ENCODE peak calls at places on chromosomes 4 and X, in nine cellular contexts. Y, J, L, M, Z, X, H, E and K are unnamed samples.

GRCh38 chr4:38390962-38391361 is 273.0 kb upstream of the KLF3 start:
- DNase-seq in L (no peak), E (no peak), Z (no peak), Y (no peak), M (no peak), X (no peak), H (no peak), J (no peak), K (no peak)

GRCh38 chr4:173420821-173421220 is 21.9 kb upstream of the SCRG1 start:
- DNase-seq in Z (no peak), X (no peak), M (no peak), Y (no peak), H (no peak), L (no peak), E (peak; percentile 37), J (no peak), K (no peak)

GRCh38 chr4:8010618-8011017 is 71.0 kb upstream of the AFAP1 start:
- DNase-seq in J (no peak), E (no peak), M (no peak), L (no peak), Y (no peak), X (no peak), H (peak; percentile 73), Z (no peak), K (peak; percentile 30)

GRCh38 chrX:3548743-3549441 is 164.6 kb downstream of the PRKX start:
- DNase-seq in H (no peak), J (no peak), Y (no peak), E (peak; percentile 44), Z (peak; percentile 4), L (no peak), X (no peak), M (no peak), K (no peak)

GRCh38 chr4:7398104-7398423 is 36.7 kb downstream of the PSAPL1 start:
- DNase-seq in X (no peak), E (no peak), Z (no peak), L (no peak), M (no peak), J (peak; percentile 83), Y (peak; percentile 89), H (no peak), K (no peak)

GRCh38 chrX:149527705-149528104 is 13.1 kb upstream of the EOLA1 start:
- DNase-seq in H (no peak), X (peak; percentile 34), Z (peak; percentile 38), J (no peak), Y (no peak), E (no peak), L (peak; percentile 16), M (peak; percentile 54), K (no peak)

GRCh38 chrX:103373581-103373980 is 2.8 kb upstream of the BEX3 start:
- DNase-seq in L (no peak), H (no peak), J (no peak), M (peak; percentile 41), E (no peak), X (no peak), Y (no peak), Z (no peak), K (no peak)

GRCh38 chr4:153267013-153267412 is 62.8 kb downstream of the TRIM2 start:
- DNase-seq in J (no peak), E (no peak), M (no peak), L (no peak), H (no peak), Z (peak; percentile 65), X (no peak), Y (no peak), K (no peak)

GRCh38 chrX:119466970-119467369 is 1.3 kb upstream of the SLC25A5 start:
- DNase-seq in Y (no peak), M (no peak), H (no peak), E (no peak), J (no peak), Z (no peak), L (no peak), X (no peak), K (no peak)

GRCh38 chr4:184284742-184285141 is 67.1 kb upstream of the ENPP6 start:
- DNase-seq in H (no peak), Y (no peak), J (no peak), Z (no peak), M (no peak), E (no peak), X (peak; percentile 62), L (no peak), K (no peak)

GRCh38 chr4:139223682-139224317 is 46.8 kb upstream of the ELF2 start:
- DNase-seq in X (no peak), Z (peak; percentile 33), E (peak; percentile 72), Y (no peak), L (no peak), H (no peak), M (no peak), J (no peak), K (peak; percentile 32)

GRCh38 chr4:41369680-41370079 is 113.0 kb downstream of the UCHL1 start:
- DNase-seq in X (no peak), E (no peak), H (no peak), M (no peak), J (no peak), L (no peak), Y (no peak), Z (peak; percentile 73), K (no peak)

GRCh38 chrX:115373308-115373707 is 83.8 kb downstream of the LUZP4 start:
- DNase-seq in Y (no peak), M (no peak), E (no peak), X (no peak), Z (no peak), L (no peak), H (peak; percentile 47), J (no peak), K (no peak)

DNA sequence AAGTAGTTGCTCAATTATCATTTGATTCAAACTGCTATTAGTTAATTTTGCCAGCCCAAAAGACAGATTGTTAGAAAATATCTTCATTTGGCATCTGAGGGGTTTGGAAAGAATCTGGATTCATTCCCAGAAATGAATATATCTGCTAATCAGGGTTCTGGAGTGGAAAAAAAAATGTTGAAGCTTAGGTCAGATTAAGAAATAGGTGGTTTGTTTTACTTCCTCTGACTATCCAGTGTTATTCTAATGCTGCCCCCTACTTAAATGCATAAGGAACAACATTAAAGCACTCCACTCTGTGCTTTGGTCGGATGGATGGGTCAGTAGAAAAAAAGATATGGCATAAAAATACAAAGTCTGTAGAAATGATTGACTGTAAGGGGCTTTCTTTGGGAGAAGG is 89.0 kb downstream of the LUZP4 start:
- DNase-seq in M (peak; percentile 41), E (no peak), J (no peak), L (no peak), Y (no peak), H (no peak), Z (peak; percentile 23), X (no peak), K (no peak)
- TF ChIP-seq CTCF in M (no peak), E (peak; percentile 10), J (no peak), L (no peak), Y (no peak), H (no peak), Z (no peak), X (no peak), K (no peak)

GRCh38 chr4:55393461-55394320 is 2.1 kb upstream of the TMEM165 start:
- DNase-seq in X (no peak), Z (no peak), H (no peak), E (no peak), L (no peak), Y (no peak), M (peak; percentile 73), J (no peak), K (no peak)

GRCh38 chr4:55395529-55396304 is at the start of gene TMEM165:
- DNase-seq in L (peak; percentile 88), Y (peak; percentile 95), Z (peak; percentile 88), H (peak; percentile 78), X (peak; percentile 90), J (peak; percentile 94), E (peak; percentile 48), M (peak; percentile 67), K (peak; percentile 95)

GRCh38 chr4:55396305-55397023 is 707 bp downstream of the TMEM165 start:
- DNase-seq in Z (peak; percentile 43), M (no peak), L (peak; percentile 72), X (peak; percentile 21), J (no peak), H (peak; percentile 56), E (no peak), Y (peak; percentile 61), K (peak; percentile 52)

GRCh38 chr4:55397024-55397520 is 1.3 kb downstream of the TMEM165 start:
- DNase-seq in Z (peak; percentile 28), J (no peak), X (peak; percentile 18), L (no peak), M (no peak), H (no peak), E (no peak), Y (no peak), K (peak; percentile 40)

GRCh38 chr4:55395218-55395528 is 584 bp upstream of the TMEM165 start:
- DNase-seq in X (no peak), M (no peak), J (no peak), L (no peak), Z (no peak), Y (no peak), E (no peak), H (no peak), K (no peak)
- TF ChIP-seq CTCF in X (peak; percentile 22), M (no peak), J (no peak), L (no peak), Z (no peak), Y (peak; percentile 19), E (no peak), H (peak; percentile 40), K (no peak)

GRCh38 chr4:151048913-151049312 is 33.8 kb upstream of the LRBA start:
- DNase-seq in X (no peak), Z (no peak), H (no peak), M (no peak), J (no peak), Y (no peak), L (no peak), E (no peak), K (peak; percentile 24)

GRCh38 chr4:151046609-151047008 is 31.5 kb upstream of the LRBA start:
- DNase-seq in E (no peak), M (no peak), J (no peak), Y (no peak), H (no peak), X (no peak), Z (no peak), L (no peak), K (no peak)

GRCh38 chr4:151049430-151049884 is 34.4 kb upstream of the LRBA start:
- DNase-seq in E (no peak), J (no peak), Z (no peak), X (no peak), H (no peak), M (no peak), L (no peak), Y (no peak), K (peak; percentile 25)

GRCh38 chr4:151043803-151044535 is 28.9 kb upstream of the LRBA start:
- DNase-seq in X (no peak), Y (no peak), J (no peak), H (no peak), E (no peak), L (no peak), M (no peak), Z (no peak), K (no peak)

GRCh38 chr4:151045907-151046306 is 30.8 kb upstream of the LRBA start:
- DNase-seq in J (no peak), L (peak; percentile 22), M (no peak), H (no peak), Z (peak; percentile 30), E (no peak), Y (no peak), X (no peak), K (no peak)
- TF ChIP-seq CTCF in J (no peak), L (no peak), M (peak; percentile 23), H (peak; percentile 37), Z (no peak), E (no peak), Y (no peak), X (no peak), K (no peak)

GRCh38 chrX:109384569-109385174 is 97.2 kb downstream of the GUCY2F start:
- DNase-seq in L (peak; percentile 6), E (peak; percentile 5), Z (peak; percentile 28), X (peak; percentile 30), Y (no peak), J (no peak), H (peak; percentile 32), M (no peak), K (no peak)
- TF ChIP-seq CTCF in L (peak; percentile 54), E (peak; percentile 37), Z (peak; percentile 10), X (peak; percentile 56), Y (peak; percentile 36), J (peak; percentile 32), H (peak; percentile 87), M (peak; percentile 69), K (peak; percentile 34)